ENCODE peak calls at places on chromosomes 2 and 18, in eight cellular contexts. S is GM06990, V is mammary epithelial cell, J is A549, Z is sigmoid colon, Q is NB4, A is ascending aorta, G is kidney. U is an unnamed sample.

GRCh38 chr2:8405334-8405733 is 276.5 kb upstream of the ID2 start:
- DNase-seq in A (no peak), S (no peak), Q (no peak), J (no peak), G (no peak), V (no peak), Z (no peak), U (no peak)

GRCh38 chr2:112597537-112598322 is 13.3 kb downstream of the CHCHD5 start:
- DNase-seq in A (peak), Z (peak), G (no peak), S (no peak), J (no peak), V (no peak), Q (no peak), U (no peak)

GRCh38 chr18:23547306-23547705 is 39.0 kb downstream of the NPC1 start:
- DNase-seq in Q (no peak), S (no peak), A (no peak), V (peak), J (no peak), Z (no peak), G (no peak), U (no peak)

GRCh38 chr2:161273038-161273760 is 35.0 kb upstream of the PSMD14 start:
- DNase-seq in S (peak), V (peak), J (peak), A (no peak), Q (peak), G (no peak), Z (no peak), U (peak)

GRCh38 chr2:189481071-189481470 is 39.8 kb downstream of the WDR75 start:
- DNase-seq in J (no peak), G (no peak), A (no peak), V (no peak), Z (no peak), Q (no peak), S (no peak), U (no peak)

GRCh38 chr18:79502785-79503184 is 107.1 kb downstream of the NFATC1 start:
- DNase-seq in A (no peak), Z (no peak), Q (no peak), J (no peak), G (no peak), S (no peak), V (no peak), U (no peak)

GRCh38 chr2:102753563-102754159 is 8.2 kb upstream of the TMEM182 start:
- DNase-seq in Z (no peak), J (peak), S (no peak), V (peak), G (no peak), Q (peak), A (no peak), U (peak)

GRCh38 chr2:241803387-241804325 is 5.3 kb upstream of the NEU4 start:
- DNase-seq in V (peak), G (peak), Q (peak), A (peak), Z (peak), S (peak), J (no peak), U (peak)

GRCh38 chr2:168896783-168897182 is 4.3 kb upstream of the G6PC2 start:
- DNase-seq in A (no peak), G (no peak), Q (peak), S (no peak), Z (no peak), V (no peak), J (no peak), U (no peak)

GRCh38 chr2:10289891-10290290 is 12.8 kb upstream of the HPCAL1 start:
- DNase-seq in V (peak), G (no peak), Z (no peak), A (no peak), S (no peak), J (no peak), Q (peak), U (peak)

GRCh38 chr2:172821370-172822338 is 86.0 kb downstream of the RAPGEF4 start:
- DNase-seq in V (no peak), Z (no peak), G (peak), A (no peak), Q (no peak), J (no peak), S (no peak), U (no peak)

GRCh38 chr2:134189009-134189717 is 64.7 kb upstream of the MGAT5 start:
- DNase-seq in Q (peak), G (no peak), Z (no peak), V (peak), J (peak), A (no peak), S (no peak), U (peak)

GRCh38 chr2:49294225-49294624 is 139.9 kb upstream of the FSHR start:
- DNase-seq in J (no peak), G (no peak), A (no peak), V (no peak), Z (no peak), S (no peak), Q (no peak), U (no peak)

GRCh38 chr2:71503827-71504226 is 50.5 kb downstream of the DYSF start:
- DNase-seq in Q (no peak), Z (peak), G (no peak), V (no peak), J (no peak), S (no peak), A (no peak), U (peak)

GRCh38 chr18:13543811-13544732 is 182.3 kb downstream of the FAM210A start:
- DNase-seq in G (no peak), Z (no peak), S (no peak), V (no peak), A (no peak), Q (no peak), J (no peak), U (no peak)

GRCh38 chr2:114010001-114010400 is 120.1 kb downstream of the ACTR3 start:
- DNase-seq in S (no peak), G (no peak), J (no peak), Q (no peak), A (no peak), Z (no peak), V (peak), U (peak)

GRCh38 chr18:8117008-8117376 is 492.2 kb upstream of the RAB12 start:
- DNase-seq in G (no peak), V (no peak), Q (no peak), A (no peak), S (no peak), Z (no peak), J (no peak), U (peak)

GRCh38 chr18:29457316-29457715 is 1280.4 kb upstream of the CDH2 start:
- DNase-seq in Z (no peak), Q (no peak), S (no peak), G (no peak), A (no peak), V (peak), J (no peak), U (peak)

GRCh38 chr18:74378179-74378682 is 62.6 kb downstream of the C18orf63 start:
- DNase-seq in Q (peak), J (no peak), Z (no peak), A (peak), G (no peak), V (no peak), S (no peak), U (no peak)

GRCh38 chr2:10240911-10241610 is 61.6 kb upstream of the HPCAL1 start:
- DNase-seq in G (no peak), J (no peak), Z (peak), Q (no peak), A (no peak), S (no peak), V (no peak), U (no peak)

GRCh38 chr2:186592137-186592875 is 2.5 kb downstream of the ITGAV start:
- DNase-seq in A (no peak), Z (no peak), J (no peak), Q (no peak), V (no peak), S (no peak), G (no peak), U (peak)

GRCh38 chr2:121155502-121156056 is 129.4 kb downstream of the TFCP2L1 start:
- DNase-seq in Z (no peak), G (peak), S (no peak), V (no peak), Q (no peak), A (no peak), J (no peak), U (no peak)

GRCh38 chr18:58512161-58512581 is 116.7 kb downstream of the ALPK2 start:
- DNase-seq in Q (no peak), A (no peak), Z (no peak), J (no peak), G (no peak), V (no peak), S (no peak), U (no peak)

GRCh38 chr2:119760876-119761275 is 1.2 kb downstream of the PTPN4 start:
- DNase-seq in G (no peak), S (peak), Z (no peak), A (no peak), Q (peak), J (peak), V (peak), U (peak)

GRCh38 chr18:50356036-50356945 is 18.6 kb upstream of the SKA1 start:
- DNase-seq in Q (peak), V (peak), G (no peak), A (no peak), Z (no peak), S (peak), J (no peak), U (peak)

GRCh38 chr2:30412392-30413321 is 34.4 kb upstream of the LCLAT1 start:
- DNase-seq in A (no peak), V (no peak), Z (peak), J (no peak), Q (no peak), G (peak), S (no peak), U (no peak)

GRCh38 chr18:3916082-3916481 is 466.1 kb downstream of the TGIF1 start:
- DNase-seq in G (no peak), S (no peak), Q (no peak), J (no peak), Z (no peak), A (no peak), V (no peak), U (no peak)

GRCh38 chr2:215724171-215724570 is 288.3 kb upstream of the FN1 start:
- DNase-seq in J (no peak), Q (no peak), A (no peak), Z (no peak), G (no peak), V (no peak), S (no peak), U (no peak)
- H3K4me3 ChIP-seq in J (no peak), Q (no peak), A (no peak), Z (no peak), G (no peak), V (no peak), S (no peak), U (no peak)

GRCh38 chr2:54385271-54385670 is 70.9 kb upstream of the SPTBN1 start:
- DNase-seq in V (no peak), Q (no peak), J (no peak), G (no peak), A (no peak), Z (no peak), S (no peak), U (no peak)

GRCh38 chr2:54387592-54387991 is 68.5 kb upstream of the SPTBN1 start:
- DNase-seq in A (no peak), G (no peak), Q (no peak), Z (no peak), J (no peak), V (no peak), S (no peak), U (no peak)

GRCh38 chr2:54388093-54388492 is 68.0 kb upstream of the SPTBN1 start:
- DNase-seq in S (no peak), J (no peak), A (no peak), Z (no peak), V (no peak), Q (no peak), G (no peak), U (no peak)

GRCh38 chr2:54386993-54387590 is 69.0 kb upstream of the SPTBN1 start:
- DNase-seq in A (peak), G (no peak), Z (peak), J (no peak), V (no peak), Q (no peak), S (no peak), U (no peak)

DNA sequence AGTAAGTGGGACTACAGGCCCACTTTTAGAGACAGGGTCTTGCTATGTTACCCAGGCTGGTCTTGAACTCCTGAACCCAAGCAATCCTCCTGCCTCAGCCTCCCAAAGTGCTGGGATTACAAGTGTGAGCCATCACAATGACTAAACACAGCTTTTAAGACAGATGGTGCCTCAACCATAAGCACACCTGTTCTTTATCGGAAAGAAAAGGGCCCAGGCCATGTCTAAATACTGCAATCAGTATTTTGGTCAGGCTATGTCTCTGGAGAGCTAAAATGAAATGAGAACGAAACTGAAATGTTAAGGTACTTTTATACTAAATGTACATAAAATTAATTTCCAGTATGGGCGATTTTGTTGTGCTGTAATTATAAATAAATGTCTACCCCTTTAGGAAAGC is 69.5 kb upstream of the SPTBN1 start:
- DNase-seq in S (no peak), Q (no peak), Z (no peak), J (no peak), V (no peak), G (no peak), A (no peak), U (no peak)
- TF ChIP-seq CTCF in S (no peak), Q (no peak), Z (no peak), J (no peak), V (no peak), G (no peak), A (no peak), U (no peak)

DNA sequence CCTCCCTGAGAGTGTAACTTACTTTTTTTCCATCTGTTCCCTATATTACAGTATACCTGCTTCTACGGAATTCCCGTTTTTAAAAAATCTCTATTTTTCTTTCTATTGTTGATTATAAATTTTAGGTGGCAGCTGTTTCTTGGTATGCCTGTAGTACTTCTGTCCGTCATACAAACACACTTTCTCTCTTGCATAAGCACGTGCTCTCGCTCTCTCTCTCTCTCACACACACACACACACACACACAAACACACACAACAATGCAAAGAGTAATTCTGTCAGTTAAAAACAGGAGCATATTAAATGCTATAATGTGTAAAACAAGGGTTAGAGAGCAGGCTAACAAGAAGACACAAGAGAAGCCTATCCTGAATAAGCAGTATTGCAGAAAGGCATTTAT is 140.5 kb downstream of the THADA start:
- DNase-seq in A (no peak), Q (no peak), V (no peak), J (no peak), G (no peak), S (no peak), Z (no peak), U (no peak)
- H3K4me3 ChIP-seq in A (no peak), Q (no peak), V (no peak), J (no peak), G (no peak), S (no peak), Z (no peak), U (no peak)

DNA sequence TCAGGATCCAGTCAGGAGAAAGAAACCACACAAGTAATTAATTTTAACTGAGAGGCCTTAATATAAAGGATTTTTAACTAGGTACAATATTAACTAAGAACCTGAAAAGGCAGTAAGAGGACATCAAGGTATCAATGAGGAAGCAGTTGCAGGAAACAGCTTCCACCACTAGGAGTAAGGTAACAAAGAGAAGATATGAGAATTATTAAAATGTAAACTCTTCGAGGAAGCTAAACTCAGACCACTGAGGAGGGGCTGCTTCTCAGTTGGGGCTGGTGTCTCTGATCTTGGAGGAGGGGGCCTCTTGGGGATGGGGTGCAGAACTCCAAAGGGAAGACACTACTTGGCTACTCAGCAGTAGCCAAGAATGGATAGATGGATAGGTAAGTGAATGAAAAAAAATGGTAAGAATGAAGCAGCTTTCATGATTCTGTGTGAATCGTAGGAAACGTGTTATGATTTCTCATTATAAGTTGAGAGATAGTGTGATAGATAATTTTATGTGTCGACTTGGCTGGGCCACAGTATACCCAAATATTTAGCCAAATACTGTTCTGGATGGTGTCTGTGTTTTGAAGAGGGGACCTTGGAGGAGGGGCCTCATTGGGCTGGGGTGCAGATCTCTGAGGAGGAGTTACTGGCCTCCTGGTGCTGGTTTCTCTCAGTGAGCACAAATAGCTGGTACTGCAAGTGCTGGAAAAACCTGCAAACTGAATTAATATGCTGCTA is 547.7 kb upstream of the LRRTM1 start:
- DNase-seq in S (no peak), A (no peak), G (no peak), V (no peak), Q (no peak), J (no peak), Z (no peak), U (no peak)
- TF ChIP-seq CTCF in S (no peak), A (no peak), G (no peak), V (no peak), Q (peak), J (no peak), Z (no peak), U (no peak)